ENCODE peak calls at places on chromosome 21, in four cellular contexts. One of them, this sample, is unnamed.

GRCh38 chr21:42036313-42036712 is 26.2 kb upstream of the ZBTB21 start:
- DNase-seq in fibroblast of lung: no peak
- DNase-seq in uterus: no peak
- DNase-seq in mammary epithelial cell: no peak
- DNase-seq in this sample: no peak

GRCh38 chr21:15080504-15080903 is 15.7 kb upstream of the NRIP1 start:
- DNase-seq in mammary epithelial cell: no peak
- DNase-seq in uterus: no peak
- DNase-seq in fibroblast of lung: peak; percentile 26
- DNase-seq in this sample: no peak

GRCh38 chr21:36909901-36910561 is 56.4 kb downstream of the HLCS start:
- DNase-seq in uterus: no peak
- DNase-seq in fibroblast of lung: peak; percentile 99
- DNase-seq in mammary epithelial cell: peak; percentile 93
- DNase-seq in this sample: no peak

GRCh38 chr21:34915364-34915834 is 133.7 kb downstream of the RUNX1 start:
- DNase-seq in mammary epithelial cell: no peak
- DNase-seq in uterus: no peak
- DNase-seq in fibroblast of lung: peak; percentile 58
- DNase-seq in this sample: no peak

GRCh38 chr21:41927727-41928409 is 25.9 kb downstream of the C2CD2 start:
- DNase-seq in mammary epithelial cell: no peak
- DNase-seq in uterus: no peak
- DNase-seq in fibroblast of lung: no peak
- DNase-seq in this sample: no peak

GRCh38 chr21:41865002-41865777 is 14.0 kb downstream of the PRDM15 start:
- DNase-seq in fibroblast of lung: no peak
- DNase-seq in mammary epithelial cell: no peak
- DNase-seq in uterus: no peak
- DNase-seq in this sample: no peak

GRCh38 chr21:17725339-17725738 is 93.8 kb downstream of the C21orf91 start:
- DNase-seq in fibroblast of lung: no peak
- DNase-seq in mammary epithelial cell: no peak
- DNase-seq in uterus: no peak
- DNase-seq in this sample: no peak

GRCh38 chr21:42208801-42209490 is 10.0 kb upstream of the ABCG1 start:
- DNase-seq in fibroblast of lung: no peak
- DNase-seq in mammary epithelial cell: no peak
- DNase-seq in uterus: no peak
- DNase-seq in this sample: no peak

GRCh38 chr21:35351434-35351833 is 302.3 kb upstream of the RUNX1 start:
- DNase-seq in fibroblast of lung: no peak
- DNase-seq in mammary epithelial cell: no peak
- DNase-seq in uterus: no peak
- DNase-seq in this sample: no peak

GRCh38 chr21:23607782-23608181 is 1999.5 kb downstream of the MRPL39 start:
- DNase-seq in mammary epithelial cell: no peak
- DNase-seq in uterus: no peak
- DNase-seq in fibroblast of lung: no peak
- DNase-seq in this sample: no peak

GRCh38 chr21:41890355-41890754 is 11.2 kb upstream of the PRDM15 start:
- DNase-seq in mammary epithelial cell: no peak
- DNase-seq in uterus: no peak
- DNase-seq in fibroblast of lung: no peak
- DNase-seq in this sample: no peak

GRCh38 chr21:25457411-25457810 is 149.9 kb downstream of the MRPL39 start:
- DNase-seq in mammary epithelial cell: peak; percentile 66
- DNase-seq in uterus: no peak
- DNase-seq in fibroblast of lung: peak; percentile 76
- DNase-seq in this sample: no peak

GRCh38 chr21:37207441-37208009 is 59.6 kb downstream of the VPS26C start:
- DNase-seq in fibroblast of lung: peak; percentile 12
- DNase-seq in mammary epithelial cell: peak; percentile 57
- DNase-seq in uterus: no peak
- DNase-seq in this sample: no peak

GRCh38 chr21:35635261-35635660 is 425.1 kb downstream of the SETD4 start:
- DNase-seq in mammary epithelial cell: peak; percentile 85
- DNase-seq in fibroblast of lung: peak; percentile 84
- DNase-seq in uterus: no peak
- DNase-seq in this sample: no peak

GRCh38 chr21:42384184-42384583 is 11.7 kb downstream of the TMPRSS3 start:
- DNase-seq in fibroblast of lung: no peak
- DNase-seq in uterus: no peak
- DNase-seq in mammary epithelial cell: no peak
- DNase-seq in this sample: no peak

GRCh38 chr21:17869115-17869514 is 50.0 kb upstream of the C21orf91 start:
- DNase-seq in mammary epithelial cell: no peak
- DNase-seq in fibroblast of lung: no peak
- DNase-seq in uterus: no peak
- DNase-seq in this sample: no peak

GRCh38 chr21:39020751-39021474 is 162.3 kb downstream of the PSMG1 start:
- DNase-seq in uterus: peak; percentile 46
- DNase-seq in fibroblast of lung: peak; percentile 85
- DNase-seq in mammary epithelial cell: peak; percentile 77
- DNase-seq in this sample: no peak

GRCh38 chr21:43829575-43830119 is 35.4 kb upstream of the AGPAT3 start:
- DNase-seq in mammary epithelial cell: no peak
- DNase-seq in uterus: no peak
- DNase-seq in fibroblast of lung: no peak
- DNase-seq in this sample: no peak

GRCh38 chr21:14879458-14879857 is 185.3 kb downstream of the NRIP1 start:
- DNase-seq in fibroblast of lung: no peak
- DNase-seq in mammary epithelial cell: no peak
- DNase-seq in uterus: no peak
- DNase-seq in this sample: no peak

GRCh38 chr21:16086121-16086520 is 356.3 kb downstream of the USP25 start:
- DNase-seq in mammary epithelial cell: no peak
- DNase-seq in fibroblast of lung: no peak
- DNase-seq in uterus: no peak
- DNase-seq in this sample: no peak

GRCh38 chr21:38244885-38245869 is 11.6 kb upstream of the KCNJ15 start:
- DNase-seq in uterus: no peak
- DNase-seq in mammary epithelial cell: peak; percentile 99
- DNase-seq in fibroblast of lung: peak; percentile 82
- DNase-seq in this sample: no peak

GRCh38 chr21:38813554-38813953 is 7.8 kb downstream of the ETS2 start:
- DNase-seq in mammary epithelial cell: no peak
- DNase-seq in uterus: no peak
- DNase-seq in fibroblast of lung: no peak
- DNase-seq in this sample: no peak

GRCh38 chr21:21074305-21074704 is 76.1 kb downstream of the NCAM2 start:
- DNase-seq in uterus: no peak
- DNase-seq in mammary epithelial cell: no peak
- DNase-seq in fibroblast of lung: no peak
- DNase-seq in this sample: no peak

GRCh38 chr21:46633561-46633960 is 1.9 kb upstream of the PRMT2 start:
- DNase-seq in uterus: no peak
- DNase-seq in fibroblast of lung: no peak
- DNase-seq in mammary epithelial cell: no peak
- DNase-seq in this sample: no peak

GRCh38 chr21:36035381-36035791 is 24.9 kb downstream of the SETD4 start:
- DNase-seq in fibroblast of lung: no peak
- DNase-seq in mammary epithelial cell: no peak
- DNase-seq in uterus: no peak
- DNase-seq in this sample: no peak

GRCh38 chr21:34642211-34643075 is 26.4 kb upstream of the CLIC6 start:
- DNase-seq in uterus: no peak
- DNase-seq in fibroblast of lung: no peak
- DNase-seq in mammary epithelial cell: peak; percentile 54
- DNase-seq in this sample: no peak

GRCh38 chr21:43865471-43866181 is 603 bp downstream of the AGPAT3 start:
- DNase-seq in uterus: peak; percentile 40
- DNase-seq in fibroblast of lung: peak; percentile 29
- DNase-seq in mammary epithelial cell: peak; percentile 30
- DNase-seq in this sample: no peak

DNA sequence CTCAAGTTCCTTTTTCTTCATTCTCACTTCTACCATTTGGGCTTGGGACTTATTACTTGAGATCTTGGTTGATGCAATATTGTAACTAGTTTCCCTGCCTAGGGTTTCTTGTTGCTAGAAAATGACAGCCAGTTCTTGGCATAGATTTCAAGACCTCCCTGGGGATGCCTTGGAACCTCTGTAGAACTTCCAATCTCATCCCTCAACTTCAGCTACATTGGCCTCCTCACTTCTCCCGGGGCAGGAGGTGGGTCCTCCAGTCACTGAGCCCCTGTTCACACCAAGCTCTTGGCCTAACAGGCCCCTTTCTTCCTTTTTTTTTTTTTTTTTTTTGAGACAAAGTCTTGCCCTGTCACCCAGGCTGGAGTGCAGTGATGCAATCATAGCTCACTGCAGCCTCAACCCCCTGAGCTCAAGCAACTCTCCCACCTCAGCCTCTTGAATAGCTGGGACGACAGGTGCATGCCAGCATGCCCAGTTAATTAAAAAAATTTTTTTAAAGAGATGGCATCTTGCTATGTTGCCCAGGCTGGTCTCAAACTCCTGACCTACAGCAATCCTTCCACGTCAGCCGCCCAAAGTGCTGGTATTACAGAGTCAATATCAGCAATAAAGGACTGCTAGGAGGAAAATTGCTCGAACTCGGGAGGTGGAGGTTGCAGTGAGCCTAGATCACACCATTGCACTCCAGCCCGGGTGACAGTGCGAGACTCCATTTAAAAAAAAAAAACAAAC is 33.1 kb downstream of the MAP3K7CL start:
- DNase-seq in mammary epithelial cell: no peak
- DNase-seq in uterus: no peak
- DNase-seq in fibroblast of lung: peak; percentile 74
- DNase-seq in this sample: no peak
- H3K4me3 ChIP-seq in mammary epithelial cell: no peak overlapping the region
- H3K4me3 ChIP-seq in uterus: no peak overlapping the region
- H3K4me3 ChIP-seq in fibroblast of lung: no peak overlapping the region
- H3K4me3 ChIP-seq in this sample: no peak overlapping the region

GRCh38 chr21:31203371-31204054 is 140.5 kb downstream of the TIAM1 start:
- DNase-seq in fibroblast of lung: peak; percentile 45
- DNase-seq in uterus: no peak
- DNase-seq in mammary epithelial cell: peak; percentile 16
- DNase-seq in this sample: no peak
- H3K4me1 ChIP-seq in fibroblast of lung: no peaks in the 10 kb centered on the region
- H3K4me1 ChIP-seq in uterus: no peaks in the 10 kb centered on the region
- H3K4me1 ChIP-seq in mammary epithelial cell: peaks cover 7% of the 10 kb centered on the region
- H3K4me1 ChIP-seq in this sample: no peaks in the 10 kb centered on the region

GRCh38 chr21:33402011-33402979 is 918 bp upstream of the IFNGR2 start:
- DNase-seq in fibroblast of lung: peak; percentile 78
- DNase-seq in mammary epithelial cell: peak; percentile 82
- DNase-seq in uterus: peak; percentile 78
- DNase-seq in this sample: no peak

GRCh38 chr21:33399821-33400220 is 3.4 kb upstream of the IFNGR2 start:
- DNase-seq in fibroblast of lung: no peak
- DNase-seq in uterus: no peak
- DNase-seq in mammary epithelial cell: no peak
- DNase-seq in this sample: no peak

GRCh38 chr21:33403786-33404571 is 766 bp downstream of the IFNGR2 start:
- DNase-seq in fibroblast of lung: peak; percentile 48
- DNase-seq in mammary epithelial cell: peak; percentile 49
- DNase-seq in uterus: peak; percentile 54
- DNase-seq in this sample: no peak

GRCh38 chr21:33403128-33403785 is at the start of gene IFNGR2:
- DNase-seq in fibroblast of lung: no peak
- DNase-seq in mammary epithelial cell: peak; percentile 24
- DNase-seq in uterus: no peak
- DNase-seq in this sample: no peak

GRCh38 chr21:33401617-33401967 is 1.6 kb upstream of the IFNGR2 start:
- DNase-seq in fibroblast of lung: no peak
- DNase-seq in uterus: no peak
- DNase-seq in mammary epithelial cell: peak; percentile 41
- DNase-seq in this sample: no peak
- H3K4me3 ChIP-seq in fibroblast of lung: no peak overlapping the region
- H3K4me3 ChIP-seq in uterus: no peak overlapping the region
- H3K4me3 ChIP-seq in mammary epithelial cell: no peak overlapping the region
- H3K4me3 ChIP-seq in this sample: no peak overlapping the region

GRCh38 chr21:45329261-45330074 is 41.8 kb upstream of the POFUT2 start:
- DNase-seq in uterus: no peak
- DNase-seq in mammary epithelial cell: no peak
- DNase-seq in fibroblast of lung: no peak
- DNase-seq in this sample: no peak
- H3K4me1 ChIP-seq in uterus: peaks cover 17% of the 10 kb centered on the region
- H3K4me1 ChIP-seq in mammary epithelial cell: peaks cover 32% of the 10 kb centered on the region
- H3K4me1 ChIP-seq in fibroblast of lung: peaks cover 14% of the 10 kb centered on the region
- H3K4me1 ChIP-seq in this sample: peaks cover 8% of the 10 kb centered on the region

GRCh38 chr21:26966978-26967913 is at the start of gene ADAMTS5:
- DNase-seq in uterus: peak; percentile 77
- DNase-seq in fibroblast of lung: peak; percentile 77
- DNase-seq in mammary epithelial cell: peak; percentile 59
- DNase-seq in this sample: no peak
- H3K4me3 ChIP-seq in uterus: peak within 1 kb of the TSS; percentile 72
- H3K4me3 ChIP-seq in fibroblast of lung: peak within 1 kb of the TSS; percentile 77
- H3K4me3 ChIP-seq in mammary epithelial cell: peak within 1 kb of the TSS; percentile 36
- H3K4me3 ChIP-seq in this sample: peak within 1 kb of the TSS; percentile 52

This sample was measured in iPS DF 6.9.